ENCODE peak calls at places on chromosomes 12 and 14, in seven cellular contexts. A is left ventricle myocardium inferior; T is stomach; S is breast epithelium; Y is cardiac muscle cell; G is esophagus squamous epithelium; C is CD8-positive, alpha-beta T cell. D is an unnamed sample.

GRCh38 chr12:57626111-57626928 is 6.7 kb downstream of the B4GALNT1 start:
- DNase-seq in A (no peak), T (no peak), S (no peak), Y (no peak), G (no peak), C (no peak), D (no peak)

GRCh38 chr12:78671295-78671694 is 193.3 kb upstream of the SYT1 start:
- DNase-seq in A (no peak), T (no peak), S (no peak), Y (no peak), G (no peak), C (no peak), D (no peak)

GRCh38 chr14:52711666-52712065 is 4.7 kb downstream of the PSMC6 start:
- DNase-seq in A (no peak), T (no peak), S (no peak), Y (no peak), G (no peak), C (no peak), D (no peak)

GRCh38 chr12:110546339-110546738 is 36.8 kb downstream of the PPTC7 start:
- DNase-seq in A (no peak), T (no peak), S (no peak), Y (no peak), G (no peak), C (no peak), D (no peak)

GRCh38 chr12:16300222-16300621 is 22.7 kb upstream of the SLC15A5 start:
- DNase-seq in A (no peak), T (no peak), S (no peak), Y (no peak), G (no peak), C (no peak), D (no peak)

GRCh38 chr12:12718853-12719252 is 1.7 kb downstream of the CDKN1B start:
- DNase-seq in A (no peak), T (no peak), S (no peak), Y (no peak), G (no peak), C (peak; percentile 39), D (no peak)

GRCh38 chr12:8697120-8697475 is 693 bp upstream of the RIMKLB start:
- DNase-seq in A (no peak), T (no peak), S (no peak), Y (peak; percentile 58), G (no peak), C (peak; percentile 7), D (peak; percentile 57)

GRCh38 chr14:50311974-50312733 is at the start of the genes DMAC2L and L2HGDH:
- DNase-seq in A (peak; percentile 93), T (peak; percentile 94), S (peak; percentile 90), Y (peak; percentile 98), G (peak; percentile 80), C (peak; percentile 85), D (peak; percentile 94)

GRCh38 chr14:106039400-106039799 is 513.0 kb downstream of the TMEM121 start:
- DNase-seq in A (no peak), T (no peak), S (no peak), Y (no peak), G (no peak), C (peak; percentile 60), D (no peak)

GRCh38 chr12:122865268-122866231 is 30.3 kb downstream of the HIP1R start:
- DNase-seq in A (peak; percentile 57), T (peak; percentile 83), S (peak; percentile 52), Y (peak; percentile 39), G (no peak), C (no peak), D (no peak)

GRCh38 chr14:37480446-37481290 is 114.4 kb downstream of the FOXA1 start:
- DNase-seq in A (no peak), T (no peak), S (no peak), Y (no peak), G (no peak), C (no peak), D (no peak)

GRCh38 chr14:23570806-23571483 is 3.4 kb upstream of the AP1G2 start:
- DNase-seq in A (no peak), T (no peak), S (peak; percentile 47), Y (no peak), G (no peak), C (no peak), D (no peak)

GRCh38 chr12:65656904-65657351 is 167.4 kb upstream of the HMGA2 start:
- DNase-seq in A (no peak), T (no peak), S (no peak), Y (no peak), G (no peak), C (no peak), D (no peak)

GRCh38 chr14:91149462-91149861 is 35.6 kb downstream of the DGLUCY start:
- DNase-seq in A (no peak), T (peak; percentile 75), S (no peak), Y (no peak), G (no peak), C (no peak), D (no peak)

GRCh38 chr14:54704768-54705167 is 137.8 kb downstream of the SAMD4A start:
- DNase-seq in A (no peak), T (no peak), S (no peak), Y (no peak), G (no peak), C (no peak), D (no peak)

GRCh38 chr14:54702492-54702891 is 135.6 kb downstream of the SAMD4A start:
- DNase-seq in A (no peak), T (no peak), S (no peak), Y (no peak), G (no peak), C (no peak), D (no peak)

GRCh38 chr14:54702014-54702491 is 135.1 kb downstream of the SAMD4A start:
- DNase-seq in A (no peak), T (no peak), S (no peak), Y (no peak), G (no peak), C (no peak), D (no peak)

GRCh38 chr14:54703724-54704123 is 136.8 kb downstream of the SAMD4A start:
- DNase-seq in A (no peak), T (no peak), S (no peak), Y (no peak), G (no peak), C (no peak), D (no peak)

DNA sequence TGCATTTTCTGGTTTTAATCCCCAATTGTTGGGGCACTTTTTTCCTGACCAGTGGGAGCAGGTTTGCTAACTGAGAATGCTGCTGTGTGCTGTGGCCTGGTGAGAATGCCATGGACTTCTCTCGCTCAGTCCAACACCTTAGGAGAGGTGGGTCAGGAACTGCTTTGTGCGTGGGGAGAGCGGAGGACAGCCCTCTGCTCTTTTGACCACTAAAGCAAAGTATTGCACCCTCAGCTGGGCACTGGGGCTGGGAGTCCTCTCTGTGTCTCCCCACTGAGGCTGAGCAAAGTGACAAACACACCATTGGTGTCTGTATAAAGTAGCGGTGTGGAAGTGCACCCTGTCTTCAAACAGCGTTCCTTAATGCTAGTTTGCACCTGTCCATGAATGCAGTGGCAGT is 136.2 kb downstream of the SAMD4A start:
- DNase-seq in A (no peak), T (no peak), S (no peak), Y (no peak), G (no peak), C (no peak), D (no peak)
- H3K4me1 ChIP-seq in A (peaks cover 83% of the 10 kb centered on the region), T (peaks cover 13% of the 10 kb centered on the region), S (no peaks in the 10 kb centered on the region), Y (peaks cover 47% of the 10 kb centered on the region), G (peaks cover 10% of the 10 kb centered on the region), C (no peaks in the 10 kb centered on the region), D (no peaks in the 10 kb centered on the region)

DNA sequence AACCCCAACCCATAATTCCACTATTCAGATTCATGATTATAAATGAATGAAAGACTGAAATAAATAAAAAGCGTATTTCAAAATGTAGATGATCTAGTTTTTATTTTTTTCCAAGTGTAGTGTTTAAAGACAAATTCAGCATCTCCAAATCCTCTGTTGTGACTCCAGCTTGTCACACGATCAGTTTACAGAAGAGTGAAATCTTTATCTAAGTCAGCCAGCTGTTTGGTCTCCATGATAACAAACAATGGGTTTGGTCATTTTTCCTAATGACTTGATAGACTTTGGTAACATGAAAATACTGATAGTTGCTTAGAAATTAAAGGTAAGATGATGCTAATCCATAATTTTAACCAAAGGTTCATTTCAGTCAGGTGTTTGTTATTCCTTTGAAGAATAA is 114.5 kb upstream of the RASSF8 start:
- DNase-seq in A (no peak), T (no peak), S (no peak), Y (no peak), G (no peak), C (no peak), D (no peak)
- H3K4me3 ChIP-seq in A (no peak overlapping the region), T (no peak overlapping the region), S (no peak overlapping the region), Y (no peak overlapping the region), G (no peak overlapping the region), C (no peak overlapping the region), D (no peak overlapping the region)

GRCh38 chr14:35335388-35336092 is 43.4 kb downstream of the PSMA6 start:
- DNase-seq in A (peak; percentile 57), T (peak; percentile 87), S (no peak), Y (peak; percentile 37), G (no peak), C (no peak), D (peak; percentile 75)

GRCh38 chr14:35332517-35333346 is 40.5 kb downstream of the PSMA6 start:
- DNase-seq in A (no peak), T (peak; percentile 40), S (no peak), Y (no peak), G (no peak), C (peak; percentile 40), D (no peak)

GRCh38 chr14:35333347-35333730 is 41.2 kb downstream of the PSMA6 start:
- DNase-seq in A (no peak), T (no peak), S (no peak), Y (no peak), G (no peak), C (no peak), D (no peak)

GRCh38 chr14:35331605-35332516 is 39.7 kb downstream of the PSMA6 start:
- DNase-seq in A (no peak), T (peak; percentile 88), S (peak; percentile 85), Y (no peak), G (no peak), C (no peak), D (no peak)

DNA sequence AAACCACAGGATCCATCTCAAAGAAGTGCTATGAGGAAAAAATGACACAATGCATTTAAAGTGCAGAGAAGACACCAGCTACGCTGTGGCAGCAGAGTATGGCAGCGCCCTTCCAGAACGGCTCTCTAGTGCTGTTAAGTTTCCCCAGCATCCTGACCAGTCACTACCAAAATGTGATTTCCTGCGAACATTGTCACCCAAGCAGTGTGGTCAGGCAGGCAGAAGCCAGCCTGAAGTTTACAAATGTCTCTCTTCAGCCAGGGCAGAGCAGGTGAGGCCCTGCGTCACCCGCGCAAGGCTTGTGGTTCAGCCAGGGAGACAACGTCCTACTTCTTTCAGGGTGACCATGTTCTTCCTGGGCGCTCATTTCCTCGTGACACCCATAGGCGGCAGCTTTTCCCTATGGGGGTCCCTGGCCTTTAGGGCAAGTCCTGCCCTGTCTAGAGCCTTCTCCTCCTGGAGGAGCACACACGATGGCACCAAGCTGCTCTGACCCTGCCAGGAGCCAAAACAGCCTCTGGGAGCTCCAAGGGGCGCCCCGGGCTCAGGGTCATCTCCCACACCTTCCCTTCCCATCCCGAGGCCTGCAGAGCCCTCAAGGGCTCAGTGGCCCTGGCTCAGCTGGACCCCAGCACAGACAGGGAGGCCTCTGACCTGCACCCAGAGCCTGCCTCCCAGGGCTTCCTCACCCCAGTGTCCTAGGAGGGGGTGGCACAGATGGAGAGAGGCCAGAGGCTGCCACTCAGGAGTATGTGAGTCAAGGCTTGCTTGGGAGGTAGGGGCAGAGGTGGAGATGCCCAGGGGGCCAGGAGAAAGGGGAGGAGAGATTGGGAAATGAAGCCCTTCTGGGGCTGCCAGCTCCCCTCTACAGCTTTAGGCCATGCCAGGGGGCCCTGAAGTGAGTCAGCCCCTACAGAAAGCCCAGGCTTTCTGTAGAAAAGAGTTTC is 41.9 kb downstream of the PSMA6 start:
- DNase-seq in A (no peak), T (no peak), S (no peak), Y (no peak), G (no peak), C (peak; percentile 41), D (no peak)
- H3K4me1 ChIP-seq in A (peaks cover 56% of the 10 kb centered on the region), T (peaks cover 70% of the 10 kb centered on the region), S (peaks cover 13% of the 10 kb centered on the region), Y (peaks cover 26% of the 10 kb centered on the region), G (peaks cover 93% of the 10 kb centered on the region), C (peaks cover 24% of the 10 kb centered on the region), D (peaks cover 29% of the 10 kb centered on the region)

GRCh38 chr12:51814311-51815088 is 34.0 kb downstream of the FIGNL2 start:
- DNase-seq in A (peak; percentile 81), T (peak; percentile 75), S (peak; percentile 69), Y (peak; percentile 83), G (no peak), C (peak; percentile 71), D (peak; percentile 66)
- H3K4me3 ChIP-seq in A (peak overlapping the region; percentile 67), T (peak overlapping the region; percentile 59), S (peak overlapping the region; percentile 61), Y (peak overlapping the region; percentile 27), G (peak overlapping the region; percentile 39), C (peak overlapping the region; percentile 57), D (peak overlapping the region; percentile 35)

D was measured in ovary.